ENCODE peak calls at places on chromosomes 7 and 10, in four cellular contexts. W, I, B and K are unnamed samples.
A peak's percentile ranks its signal among the peaks of the same experiment; 100 is the strongest.

GRCh38 chr7:27171636-27172387 is 2.3 kb downstream of the HOXA10 start:
- DNase-seq in W (no peak), B (no peak), I (no peak), K (no peak)

GRCh38 chr10:122112625-122113160 is 123.7 kb downstream of the TACC2 start:
- DNase-seq in B (peak; percentile 95), I (peak; percentile 96), W (peak; percentile 79), K (peak; percentile 99)

GRCh38 chr7:155682484-155682883 is 38.0 kb downstream of the RBM33 start:
- DNase-seq in B (no peak), W (no peak), I (no peak), K (no peak)

GRCh38 chr10:127977368-127978009 is 70.6 kb downstream of the PTPRE start:
- DNase-seq in B (peak; percentile 44), I (peak; percentile 67), W (peak; percentile 37), K (peak; percentile 1)

GRCh38 chr7:5594616-5595544 is 171.2 kb upstream of the TNRC18 start:
- DNase-seq in B (no peak), W (peak; percentile 75), I (no peak), K (peak; percentile 32)

GRCh38 chr7:46072722-46073121 is 151.7 kb upstream of the IGFBP3 start:
- DNase-seq in W (no peak), B (peak; percentile 55), I (peak; percentile 83), K (no peak)

GRCh38 chr7:93574269-93574645 is 267 bp downstream of the CALCR start:
- DNase-seq in I (no peak), W (no peak), B (no peak), K (no peak)

GRCh38 chr10:63889756-63890155 is 368.6 kb downstream of the REEP3 start:
- DNase-seq in I (no peak), B (no peak), W (no peak), K (no peak)

GRCh38 chr7:115585015-115585655 is 445.4 kb downstream of the TFEC start:
- DNase-seq in W (no peak), I (no peak), B (no peak), K (peak; percentile 17)

GRCh38 chr7:96596120-96596826 is 113.4 kb downstream of the SEM1 start:
- DNase-seq in W (no peak), I (peak; percentile 2), B (no peak), K (no peak)

GRCh38 chr10:60703266-60704041 is 74.8 kb upstream of the CDK1 start:
- DNase-seq in I (no peak), W (no peak), B (no peak), K (no peak)

GRCh38 chr7:67343566-67343965 is 346.9 kb downstream of the TYW1 start:
- DNase-seq in W (no peak), B (peak; percentile 6), I (no peak), K (no peak)

GRCh38 chr10:71880425-71881306 is 29.6 kb upstream of the PSAP start:
- DNase-seq in W (no peak), B (no peak), I (no peak), K (peak; percentile 36)

GRCh38 chr10:16779375-16779774 is 37.8 kb downstream of the RSU1 start:
- DNase-seq in I (no peak), B (no peak), W (no peak), K (no peak)

GRCh38 chr10:6593140-6593740 is 13.2 kb upstream of the PRKCQ start:
- DNase-seq in I (no peak), W (no peak), B (no peak), K (no peak)

GRCh38 chr10:79079490-79080355 is 11.0 kb downstream of the ZMIZ1 start:
- DNase-seq in W (no peak), B (peak; percentile 51), I (peak; percentile 36), K (peak; percentile 79)

GRCh38 chr10:11192304-11193018 is 174.8 kb downstream of the CELF2 start:
- DNase-seq in B (no peak), W (no peak), I (no peak), K (no peak)

GRCh38 chr10:91758303-91759146 is 39.7 kb upstream of the TNKS2 start:
- DNase-seq in I (peak; percentile 82), B (peak; percentile 81), W (no peak), K (peak; percentile 30)

GRCh38 chr7:33093266-33093665 is 15.9 kb downstream of the RP9 start:
- DNase-seq in B (peak; percentile 25), W (no peak), I (no peak), K (no peak)

GRCh38 chr10:3051686-3052085 is 15.7 kb upstream of the PFKP start:
- DNase-seq in W (no peak), B (no peak), I (no peak), K (no peak)

GRCh38 chr7:87702326-87702725 is 74.1 kb downstream of the RUNDC3B start:
- DNase-seq in W (no peak), B (peak; percentile 8), I (peak; percentile 31), K (peak; percentile 7)

GRCh38 chr7:24911213-24911603 is 68.8 kb downstream of the OSBPL3 start:
- DNase-seq in W (no peak), B (peak; percentile 70), I (no peak), K (no peak)
- TF ChIP-seq CTCF in W (no peak), B (no peak), I (no peak), K (no peak)

DNA sequence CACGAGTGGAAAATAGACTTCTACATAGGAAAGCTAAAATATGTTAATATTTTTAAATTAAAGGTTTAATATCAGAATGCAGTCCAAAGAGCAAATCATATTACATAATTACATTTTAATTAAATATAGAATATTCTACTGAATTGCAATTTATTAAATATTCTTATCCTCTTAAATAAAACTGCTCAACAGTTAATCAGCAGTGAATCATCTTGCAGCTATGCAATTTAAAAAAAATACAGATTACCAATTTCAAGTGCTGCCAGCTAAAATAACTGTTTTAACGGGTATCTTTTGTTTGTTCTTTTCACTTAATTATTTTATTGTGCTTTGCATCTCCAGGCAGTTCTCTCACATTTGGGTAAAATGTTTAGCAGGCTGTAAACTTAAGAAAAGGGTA is 82.2 kb downstream of the ZNRF2 start:
- DNase-seq in I (peak; percentile 27), W (no peak), B (peak; percentile 49), K (peak; percentile 30)
- H3K4me3 ChIP-seq in I (no peak overlapping the region), W (no peak overlapping the region), B (no peak overlapping the region), K (no peak overlapping the region)

DNA sequence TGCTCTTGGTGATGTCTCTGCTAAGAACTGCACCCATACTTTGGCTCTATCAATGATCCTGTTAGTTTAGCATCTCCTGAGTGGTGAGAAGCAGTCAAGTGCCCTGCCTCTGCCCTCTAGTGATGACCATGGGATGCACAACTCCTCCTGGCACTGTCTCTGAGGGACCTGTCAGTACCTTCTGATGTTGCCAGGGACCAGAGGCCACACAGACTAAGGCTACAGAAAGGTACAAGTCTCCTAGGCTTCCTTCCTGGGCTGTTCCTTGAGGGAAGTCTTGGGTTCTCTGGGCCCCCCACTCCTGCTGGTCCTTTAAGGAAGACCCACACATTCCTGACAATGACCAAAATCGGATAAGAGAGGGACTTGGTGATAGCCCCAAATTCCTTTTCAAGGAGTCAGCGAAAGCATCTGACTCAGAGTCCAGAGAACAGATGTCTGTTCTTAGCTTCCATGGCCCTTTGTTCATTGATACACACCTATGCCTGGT is 15.3 kb downstream of the NKX2-3 start:
- DNase-seq in B (peak; percentile 34), W (no peak), I (no peak), K (no peak)
- TF ChIP-seq CTCF in B (peak; percentile 37), W (no peak), I (peak; percentile 32), K (peak; percentile 15)

DNA sequence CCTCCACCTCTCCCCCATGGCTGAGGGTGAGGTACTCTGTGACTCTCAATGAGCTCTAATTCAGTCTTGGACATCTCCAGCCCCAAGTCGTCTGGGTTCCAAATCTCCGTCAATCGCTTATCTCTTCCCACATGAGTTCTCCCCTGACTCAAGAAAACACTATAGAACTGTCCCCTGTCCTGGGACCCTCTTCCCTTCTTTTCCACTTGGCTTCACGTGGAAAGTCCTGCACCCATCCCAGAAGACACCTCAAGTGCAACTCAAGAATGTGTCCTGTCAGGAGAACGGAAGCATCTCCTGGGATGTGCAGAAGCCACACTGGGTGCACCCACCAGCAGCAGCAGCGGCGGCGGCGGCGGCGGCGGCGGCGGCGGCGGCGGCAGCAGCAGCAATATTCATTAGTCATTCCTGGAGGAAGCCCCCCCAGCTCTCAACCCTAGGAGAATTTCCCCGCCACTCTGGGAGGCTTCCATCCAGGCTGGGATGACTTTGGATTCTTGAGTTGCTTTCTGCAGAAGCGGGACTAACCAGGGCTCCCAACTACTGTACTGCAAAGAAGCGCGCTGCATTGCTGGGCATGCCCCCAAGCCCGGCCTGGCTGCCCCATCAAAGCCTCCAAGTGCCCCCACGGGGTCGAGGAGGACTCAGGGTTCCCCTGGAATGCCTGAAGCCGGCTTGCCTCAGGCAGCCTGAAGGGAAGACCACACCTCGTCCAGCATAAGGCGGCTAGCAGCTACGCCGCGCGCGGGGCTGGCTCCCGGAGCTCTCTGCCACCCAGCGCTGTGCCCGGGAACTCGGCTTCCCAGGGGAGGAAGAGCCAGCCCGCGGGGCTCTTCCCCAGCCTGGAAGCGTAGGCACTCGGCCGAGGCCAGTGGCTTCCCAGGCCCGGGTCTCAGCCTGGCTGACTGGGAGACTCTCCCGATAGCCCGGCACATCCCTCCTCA is 1.0 kb downstream of the CRTAC1 start:
- DNase-seq in W (no peak), B (no peak), I (no peak), K (no peak)
- H3K4me3 ChIP-seq in W (peak overlapping the region; percentile 32), B (no peak overlapping the region), I (no peak overlapping the region), K (no peak overlapping the region)

DNA sequence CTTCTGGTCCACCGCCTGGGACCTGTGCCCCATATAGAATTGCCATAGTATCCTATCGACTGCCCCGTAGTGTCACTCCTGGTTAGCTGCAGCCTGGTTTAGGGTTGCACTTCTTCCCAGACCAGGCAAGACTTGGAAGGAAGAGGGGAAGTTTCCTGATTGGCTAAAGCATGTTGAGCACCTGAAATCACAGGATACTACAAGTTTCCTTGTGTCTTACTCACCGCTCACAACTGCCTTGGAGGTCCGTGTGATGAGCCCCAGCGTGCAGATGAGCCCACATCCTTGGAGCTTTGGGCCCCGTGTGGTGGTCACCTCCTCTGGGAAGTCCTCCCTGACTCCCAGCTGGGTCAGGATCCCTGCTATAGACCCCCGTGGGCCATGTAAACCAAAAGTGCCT is 73.9 kb upstream of the GTF2I start:
- DNase-seq in B (no peak), I (no peak), W (no peak), K (no peak)
- TF ChIP-seq CTCF in B (no peak), I (no peak), W (no peak), K (no peak)